ENCODE peak calls at places on chromosomes 1 and 21, in eight cellular contexts. Z is heart right ventricle, J is K562, B is left ventricle myocardium inferior, I is choroid plexus epithelial cell, N is AG04450, L is ovary, E is brain microvascular endothelial cell. P is an unnamed sample.

GRCh38 chr1:228416217-228416971 is at the start of gene TRIM17:
- DNase-seq in Z (no peak), J (no peak), B (no peak), I (peak; percentile 34), N (no peak), L (no peak), E (no peak), P (no peak)

GRCh38 chr1:61585714-61586113 is 139.2 kb downstream of the TM2D1 start:
- DNase-seq in Z (no peak), J (no peak), B (no peak), I (no peak), N (no peak), L (no peak), E (no peak), P (no peak)

GRCh38 chr21:41846536-41846935 is 32.6 kb downstream of the PRDM15 start:
- DNase-seq in Z (no peak), J (no peak), B (no peak), I (no peak), N (no peak), L (no peak), E (no peak), P (no peak)

GRCh38 chr1:209823143-209824041 is 4.4 kb upstream of the UTP25 start:
- DNase-seq in Z (no peak), J (peak; percentile 68), B (no peak), I (peak; percentile 89), N (no peak), L (no peak), E (peak; percentile 63), P (no peak)

GRCh38 chr1:67342002-67342890 is 34.6 kb downstream of the IL12RB2 start:
- DNase-seq in Z (no peak), J (no peak), B (no peak), I (no peak), N (no peak), L (no peak), E (no peak), P (no peak)

GRCh38 chr1:39717809-39718208 is 20.9 kb upstream of the PPIE start:
- DNase-seq in Z (no peak), J (no peak), B (no peak), I (no peak), N (no peak), L (no peak), E (no peak), P (no peak)

GRCh38 chr1:68197891-68198290 is 34.4 kb downstream of the WLS start:
- DNase-seq in Z (no peak), J (no peak), B (no peak), I (no peak), N (no peak), L (no peak), E (no peak), P (no peak)

GRCh38 chr1:119946724-119947123 is 50.4 kb upstream of the ADAM30 start:
- DNase-seq in Z (no peak), J (no peak), B (no peak), I (peak; percentile 26), N (no peak), L (no peak), E (no peak), P (no peak)

GRCh38 chr1:171743014-171743870 is 1.4 kb upstream of the VAMP4 start:
- DNase-seq in Z (no peak), J (no peak), B (no peak), I (peak; percentile 81), N (peak; percentile 49), L (no peak), E (peak; percentile 63), P (peak; percentile 57)

GRCh38 chr1:35808376-35809155 is 750 bp downstream of the AGO4 start:
- DNase-seq in Z (peak; percentile 38), J (peak; percentile 76), B (peak; percentile 38), I (peak; percentile 13), N (no peak), L (peak; percentile 40), E (peak; percentile 16), P (peak; percentile 51)

GRCh38 chr1:226571901-226572300 is 23.3 kb downstream of the STUM start:
- DNase-seq in Z (no peak), J (no peak), B (no peak), I (no peak), N (no peak), L (no peak), E (no peak), P (no peak)

GRCh38 chr1:226993676-226994356 is 53.7 kb downstream of the COQ8A start:
- DNase-seq in Z (peak; percentile 37), J (no peak), B (peak; percentile 33), I (no peak), N (no peak), L (no peak), E (no peak), P (no peak)

GRCh38 chr1:212158912-212159796 is 123.6 kb downstream of the DTL start:
- DNase-seq in Z (no peak), J (peak; percentile 45), B (no peak), I (no peak), N (no peak), L (no peak), E (no peak), P (no peak)

GRCh38 chr1:8127201-8127641 is 101.1 kb upstream of the ERRFI1 start:
- DNase-seq in Z (no peak), J (no peak), B (no peak), I (peak; percentile 72), N (no peak), L (no peak), E (no peak), P (peak; percentile 60)

GRCh38 chr1:59949648-59950047 is 23.1 kb upstream of the CYP2J2 start:
- DNase-seq in Z (no peak), J (no peak), B (no peak), I (no peak), N (no peak), L (no peak), E (no peak), P (no peak)

GRCh38 chr1:46220808-46221207 is 17.7 kb downstream of the LURAP1 start:
- DNase-seq in Z (no peak), J (no peak), B (no peak), I (no peak), N (no peak), L (no peak), E (no peak), P (no peak)

GRCh38 chr1:202858306-202858705 is 30.6 kb downstream of the RABIF start:
- DNase-seq in Z (peak; percentile 51), J (no peak), B (peak; percentile 36), I (peak; percentile 87), N (no peak), L (peak; percentile 58), E (no peak), P (no peak)

GRCh38 chr1:91732291-91732953 is 153.5 kb downstream of the TGFBR3 start:
- DNase-seq in Z (no peak), J (peak; percentile 86), B (no peak), I (peak; percentile 82), N (peak; percentile 63), L (no peak), E (peak; percentile 71), P (no peak)

GRCh38 chr1:151618470-151618869 is 6.6 kb downstream of the SNX27 start:
- DNase-seq in Z (no peak), J (no peak), B (no peak), I (no peak), N (no peak), L (no peak), E (no peak), P (no peak)

GRCh38 chr21:38477241-38477640 is 21.0 kb downstream of the ERG start:
- DNase-seq in Z (no peak), J (no peak), B (no peak), I (no peak), N (no peak), L (no peak), E (no peak), P (no peak)
- TF ChIP-seq CTCF in Z (no peak), J (no peak), B (no peak), I (no peak), N (no peak), L (no peak), E (no peak), P (no peak)

GRCh38 chr1:200892546-200892945 is 2.2 kb upstream of the INAVA start:
- DNase-seq in Z (no peak), J (no peak), B (no peak), I (no peak), N (no peak), L (no peak), E (no peak), P (no peak)

GRCh38 chr1:200890027-200890426 is 4.7 kb upstream of the INAVA start:
- DNase-seq in Z (no peak), J (no peak), B (no peak), I (no peak), N (no peak), L (no peak), E (no peak), P (no peak)

GRCh38 chr1:200891774-200892157 is 2.9 kb upstream of the INAVA start:
- DNase-seq in Z (no peak), J (no peak), B (no peak), I (no peak), N (no peak), L (no peak), E (no peak), P (no peak)

GRCh38 chr1:200889571-200889970 is 5.1 kb upstream of the INAVA start:
- DNase-seq in Z (no peak), J (no peak), B (no peak), I (no peak), N (no peak), L (no peak), E (no peak), P (no peak)

GRCh38 chr1:200890818-200891773 is 3.6 kb upstream of the INAVA start:
- DNase-seq in Z (no peak), J (no peak), B (no peak), I (peak; percentile 36), N (no peak), L (no peak), E (peak; percentile 24), P (no peak)
- TF ChIP-seq CTCF in Z (no peak), J (peak; percentile 46), B (peak; percentile 26), I (peak; percentile 69), N (peak; percentile 53), L (no peak), E (peak; percentile 78), P (peak; percentile 66)

GRCh38 chr1:9912264-9912936 is 2.3 kb upstream of the CTNNBIP1 start:
- DNase-seq in Z (no peak), J (no peak), B (no peak), I (no peak), N (no peak), L (no peak), E (no peak), P (no peak)

GRCh38 chr1:9910425-9911178 is 533 bp upstream of the CTNNBIP1 start:
- DNase-seq in Z (peak; percentile 100), J (peak; percentile 99), B (peak; percentile 100), I (peak; percentile 100), N (peak; percentile 98), L (peak; percentile 100), E (peak; percentile 99), P (peak; percentile 100)

GRCh38 chr1:9910080-9910424 is at the start of gene CTNNBIP1:
- DNase-seq in Z (no peak), J (no peak), B (no peak), I (no peak), N (no peak), L (no peak), E (no peak), P (no peak)

GRCh38 chr1:9917901-9918300 is 7.8 kb upstream of the CTNNBIP1 start:
- DNase-seq in Z (no peak), J (no peak), B (no peak), I (no peak), N (no peak), L (no peak), E (no peak), P (no peak)

GRCh38 chr1:9914603-9914937 is 4.5 kb upstream of the CTNNBIP1 start:
- DNase-seq in Z (no peak), J (no peak), B (no peak), I (no peak), N (no peak), L (no peak), E (no peak), P (no peak)
- TF ChIP-seq CTCF in Z (no peak), J (no peak), B (peak; percentile 56), I (no peak), N (no peak), L (no peak), E (peak; percentile 12), P (no peak)

GRCh38 chr1:64251971-64252370 is 48.5 kb downstream of the UBE2U start:
- DNase-seq in Z (no peak), J (no peak), B (no peak), I (no peak), N (no peak), L (no peak), E (no peak), P (no peak)
- TF ChIP-seq CTCF in Z (no peak), J (peak; percentile 22), B (no peak), I (peak; percentile 43), N (peak; percentile 15), L (no peak), E (peak; percentile 53), P (no peak)

P was measured in CD14-positive monocyte.